ENCODE peak calls at places on chromosomes 4 and X, in six cellular contexts. A is aorta; N is CD8-positive, alpha-beta memory T cell; S is mammary epithelial cell; G is naive thymus-derived CD4-positive, alpha-beta T cell; R is fibroblast of lung. X is an unnamed sample.
A peak's percentile ranks its signal among the peaks of the same experiment; 100 is the strongest.

GRCh38 chr4:148704291-148704690 is 262.1 kb upstream of the NR3C2 start:
- DNase-seq in S (no peak), R (no peak), G (no peak), N (no peak), A (no peak), X (no peak)

GRCh38 chrX:45850775-45851433 is 650.2 kb upstream of the DIPK2B start:
- DNase-seq in G (peak; percentile 14), S (peak; percentile 44), A (no peak), R (peak; percentile 44), N (no peak), X (no peak)

GRCh38 chr4:147779449-147779848 is 47.6 kb downstream of the ARHGAP10 start:
- DNase-seq in S (no peak), N (no peak), A (no peak), R (no peak), G (no peak), X (no peak)

GRCh38 chr4:54902261-54902660 is 223.1 kb downstream of the KDR start:
- DNase-seq in S (peak; percentile 85), R (no peak), A (no peak), N (no peak), G (no peak), X (no peak)

GRCh38 chr4:31620476-31620875 is 900.3 kb downstream of the PCDH7 start:
- DNase-seq in A (no peak), S (no peak), G (no peak), N (no peak), R (peak; percentile 66), X (no peak)

GRCh38 chrX:53684415-53685192 is 1.9 kb downstream of the HUWE1 start:
- DNase-seq in A (peak; percentile 96), S (no peak), N (no peak), G (no peak), R (no peak), X (no peak)

GRCh38 chrX:67636532-67636931 is 92.7 kb downstream of the AR start:
- DNase-seq in S (no peak), G (no peak), R (peak; percentile 20), A (no peak), N (no peak), X (no peak)

GRCh38 chr4:45280121-45280520 is 553.8 kb upstream of the GNPDA2 start:
- DNase-seq in N (no peak), A (no peak), R (no peak), G (no peak), S (no peak), X (no peak)

GRCh38 chr4:56762484-56763250 is 58.8 kb downstream of the SPINK2 start:
- DNase-seq in R (no peak), A (no peak), N (peak; percentile 12), S (no peak), G (no peak), X (no peak)

GRCh38 chr4:126572264-126572663 is 1060.5 kb upstream of the INTU start:
- DNase-seq in A (no peak), S (no peak), R (no peak), N (no peak), G (no peak), X (no peak)

GRCh38 chr4:78684196-78685079 is 91.7 kb upstream of the BMP2K start:
- DNase-seq in A (no peak), N (no peak), R (peak; percentile 23), G (no peak), S (no peak), X (no peak)

GRCh38 chrX:40496728-40497127 is 84.0 kb upstream of the ATP6AP2 start:
- DNase-seq in A (no peak), G (no peak), N (no peak), R (peak; percentile 33), S (no peak), X (no peak)

GRCh38 chrX:37405954-37406353 is 56.8 kb downstream of the PRRG1 start:
- DNase-seq in A (no peak), S (peak; percentile 47), R (peak; percentile 71), G (no peak), N (no peak), X (no peak)

GRCh38 chr4:27008693-27009092 is 148.1 kb downstream of the STIM2 start:
- DNase-seq in G (no peak), S (no peak), A (no peak), N (no peak), R (no peak), X (no peak)

GRCh38 chr4:115249808-115250207 is 136.4 kb upstream of the NDST4 start:
- DNase-seq in S (peak; percentile 22), R (no peak), G (no peak), A (no peak), N (no peak), X (no peak)

GRCh38 chr4:180840142-180840541 is 1403.1 kb upstream of the TENM3 start:
- DNase-seq in G (no peak), N (no peak), R (no peak), S (no peak), A (no peak), X (no peak)

GRCh38 chr4:173178144-173178543 is 9.5 kb downstream of the GALNT7 start:
- DNase-seq in A (no peak), S (no peak), G (no peak), N (no peak), R (no peak), X (no peak)

GRCh38 chr4:6549445-6549844 is 25.5 kb upstream of the MAN2B2 start:
- DNase-seq in A (no peak), R (no peak), S (no peak), N (no peak), G (no peak), X (no peak)

GRCh38 chrX:15146515-15146914 is 123.4 kb downstream of the ASB9 start:
- DNase-seq in G (peak; percentile 4), A (no peak), N (no peak), R (peak; percentile 5), S (no peak), X (no peak)

GRCh38 chr4:81724925-81725329 is 253.2 kb upstream of the RASGEF1B start:
- DNase-seq in A (peak; percentile 69), G (no peak), R (peak; percentile 2), N (peak; percentile 20), S (peak; percentile 57), X (no peak)

GRCh38 chr4:82774711-82775171 is 23.9 kb downstream of the SCD5 start:
- DNase-seq in S (no peak), A (no peak), R (no peak), G (no peak), N (no peak), X (no peak)

GRCh38 chr4:72876946-72877345 is 192.6 kb downstream of the COX18 start:
- DNase-seq in S (no peak), A (peak; percentile 73), R (no peak), N (no peak), G (no peak), X (no peak)

GRCh38 chr4:184850431-184851199 is 24.8 kb upstream of the ACSL1 start:
- DNase-seq in G (no peak), S (no peak), N (no peak), R (no peak), A (no peak), X (no peak)

GRCh38 chr4:8558080-8558960 is 21.9 kb upstream of the GPR78 start:
- DNase-seq in A (peak; percentile 65), N (no peak), S (no peak), R (no peak), G (no peak), X (no peak)

GRCh38 chr4:121484633-121485032 is 103.8 kb upstream of the QRFPR start:
- DNase-seq in S (peak; percentile 50), N (peak; percentile 6), R (peak; percentile 73), A (no peak), G (peak; percentile 10), X (no peak)

GRCh38 chrX:15848576-15848975 is 6.0 kb downstream of the AP1S2 start:
- DNase-seq in N (no peak), A (no peak), G (no peak), R (no peak), S (no peak), X (no peak)

GRCh38 chr4:83282049-83282535 is 2.5 kb downstream of the COQ2 start:
- DNase-seq in N (peak; percentile 48), G (peak; percentile 70), A (no peak), R (peak; percentile 78), S (peak; percentile 37), X (no peak)

GRCh38 chrX:97806238-97806637 is 922.5 kb downstream of the RPA4 start:
- DNase-seq in R (peak; percentile 33), S (no peak), A (no peak), N (no peak), G (no peak), X (no peak)

GRCh38 chr4:173057442-173057841 is 111.2 kb upstream of the GALNT7 start:
- DNase-seq in N (no peak), A (no peak), R (no peak), S (no peak), G (no peak), X (no peak)

GRCh38 chrX:47501226-47502071 is 18.4 kb upstream of the ZNF41 start:
- DNase-seq in R (peak; percentile 72), N (no peak), A (no peak), G (no peak), S (peak; percentile 44), X (no peak)
- H3K4me3 ChIP-seq in R (no peak overlapping the region), N (no peak overlapping the region), A (no peak overlapping the region), G (no peak overlapping the region), S (no peak overlapping the region), X (no peak overlapping the region)

GRCh38 chr4:147233-147632 is 22.9 kb downstream of the ZNF718 start:
- DNase-seq in G (no peak), N (no peak), A (no peak), S (no peak), R (no peak), X (no peak)
- H3K9me3 ChIP-seq in G (peaks cover 15% of the 10 kb centered on the region), N (peaks cover 42% of the 10 kb centered on the region), A (peaks cover 22% of the 10 kb centered on the region), S (peaks cover 35% of the 10 kb centered on the region), R (no peaks in the 10 kb centered on the region), X (peaks cover 27% of the 10 kb centered on the region)

GRCh38 chr4:120062663-120063195 is 3.9 kb downstream of the MAD2L1 start:
- DNase-seq in R (peak; percentile 39), G (no peak), S (no peak), N (no peak), A (no peak), X (no peak)
- H3K36me3 ChIP-seq in R (no peaks in the 10 kb centered on the region), G (no peaks in the 10 kb centered on the region), S (peaks cover 10% of the 10 kb centered on the region), N (peaks cover 5% of the 10 kb centered on the region), A (no peaks in the 10 kb centered on the region), X (no peaks in the 10 kb centered on the region)

GRCh38 chr4:118849867-118850812 is 14.2 kb upstream of the SEC24D start:
- DNase-seq in R (peak; percentile 42), G (peak; percentile 63), A (no peak), N (peak; percentile 59), S (peak; percentile 54), X (no peak)
- H3K4me3 ChIP-seq in R (peak overlapping the region; percentile 72), G (peak overlapping the region; percentile 78), A (peak overlapping the region; percentile 31), N (peak overlapping the region; percentile 62), S (peak overlapping the region; percentile 64), X (peak overlapping the region; percentile 60)

DNA sequence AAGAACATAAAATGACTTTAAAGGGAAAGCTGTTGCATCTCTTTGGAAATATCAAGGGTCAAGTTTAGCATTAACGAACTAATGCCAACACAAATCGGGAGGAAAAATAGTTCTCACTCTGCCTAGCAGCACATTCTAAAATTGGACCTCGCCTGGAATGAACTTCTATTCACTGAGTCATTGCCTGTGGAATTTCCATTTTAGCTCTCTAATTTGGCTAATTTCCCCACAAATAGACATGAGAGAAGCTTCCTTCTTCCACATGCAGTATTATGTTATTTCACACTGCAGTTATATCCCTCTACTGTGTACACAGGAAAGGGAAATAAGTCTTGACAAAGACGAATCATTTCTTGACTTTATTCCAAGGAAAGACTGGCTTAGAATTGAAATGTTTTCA is 9.3 kb downstream of the ZXDA start:
- DNase-seq in G (no peak), N (no peak), S (no peak), A (no peak), R (peak; percentile 34), X (no peak)
- H3K9me3 ChIP-seq in G (no peaks in the 10 kb centered on the region), N (no peaks in the 10 kb centered on the region), S (no peaks in the 10 kb centered on the region), A (no peaks in the 10 kb centered on the region), R (no peaks in the 10 kb centered on the region), X (no peaks in the 10 kb centered on the region)